ENCODE peak calls at places on chromosomes 4 and X, in eight cellular contexts. S is Peyer's patch, H is GM12864, L is NCI-H524 treated with DMSO at 0.1 percent for 48 hours, Z is neural progenitor cell, U is NCI-H1092, X is SJSA1, Y is kidney glomerular epithelial cell. T is an unnamed sample.

GRCh38 chrX:47166126-47166525 is 21.1 kb downstream of the RBM10 start:
- DNase-seq in S (no peak), H (no peak), L (no peak), Z (no peak), U (no peak), X (no peak), Y (peak), T (no peak)

GRCh38 chr4:3487861-3488260 is 24.8 kb downstream of the DOK7 start:
- DNase-seq in S (no peak), H (no peak), L (no peak), Z (no peak), U (no peak), X (no peak), Y (no peak), T (no peak)

GRCh38 chr4:32499176-32499575 is 1779.0 kb downstream of the PCDH7 start:
- DNase-seq in S (no peak), H (no peak), L (no peak), Z (no peak), U (no peak), X (no peak), Y (peak), T (no peak)

GRCh38 chrX:96481831-96482230 is 202.8 kb upstream of the DIAPH2 start:
- DNase-seq in S (no peak), H (no peak), L (no peak), Z (no peak), U (no peak), X (no peak), Y (no peak), T (no peak)

GRCh38 chrX:112613039-112613438 is 66.7 kb downstream of the LHFPL1 start:
- DNase-seq in S (no peak), H (no peak), L (no peak), Z (no peak), U (no peak), X (no peak), Y (no peak), T (no peak)

GRCh38 chr4:27913738-27914137 is 1053.1 kb downstream of the STIM2 start:
- DNase-seq in S (no peak), H (no peak), L (no peak), Z (no peak), U (no peak), X (no peak), Y (no peak), T (no peak)

GRCh38 chr4:168797176-168797575 is 212.9 kb downstream of the CBR4 start:
- DNase-seq in S (no peak), H (no peak), L (no peak), Z (no peak), U (no peak), X (peak), Y (peak), T (no peak)

GRCh38 chr4:45931151-45931550 is 192.7 kb downstream of the GABRG1 start:
- DNase-seq in S (no peak), H (no peak), L (no peak), Z (no peak), U (no peak), X (no peak), Y (no peak), T (no peak)

GRCh38 chr4:81274460-81274859 is 59.4 kb upstream of the PRKG2 start:
- DNase-seq in S (no peak), H (no peak), L (no peak), Z (no peak), U (no peak), X (no peak), Y (no peak), T (no peak)

GRCh38 chrX:39678914-39679313 is 418.8 kb downstream of the BCOR start:
- DNase-seq in S (no peak), H (no peak), L (no peak), Z (no peak), U (no peak), X (no peak), Y (no peak), T (no peak)

GRCh38 chr4:88134536-88135361 is 23.7 kb downstream of the ABCG2 start:
- DNase-seq in S (peak), H (no peak), L (no peak), Z (no peak), U (no peak), X (no peak), Y (no peak), T (no peak)

GRCh38 chr4:89598602-89599001 is 238.4 kb downstream of the SNCA start:
- DNase-seq in S (no peak), H (no peak), L (no peak), Z (peak), U (peak), X (no peak), Y (peak), T (peak)

T was measured in NCI-H460.